ENCODE peak calls at places on chromosomes 3 and 15, in seven cellular contexts. Y is NCI-H510A treated with DMSO at 0.1 percent for 48 hours, O is NAMALWA, Q is NCI-H2029 treated with DMSO at 0.1 percent for 48 hours, V is H9, J is kidney tubule cell, T is Right ventricle myocardium superior. C is an unnamed sample.

GRCh38 chr3:45224824-45225464 is 1.1 kb downstream of the TMEM158 start:
- DNase-seq in Y (peak), O (no peak), Q (no peak), V (peak), J (peak), T (peak), C (peak)

GRCh38 chr3:31847760-31848159 is 133.3 kb downstream of the OSBPL10 start:
- DNase-seq in Y (no peak), O (no peak), Q (no peak), V (no peak), J (no peak), T (no peak), C (no peak)

GRCh38 chr3:98445949-98446406 is 17.0 kb upstream of the OR5K1 start:
- DNase-seq in Y (no peak), O (no peak), Q (no peak), V (no peak), J (no peak), T (no peak), C (no peak)

GRCh38 chr3:67648229-67648628 is 6.2 kb downstream of the SUCLG2 start:
- DNase-seq in Y (no peak), O (no peak), Q (no peak), V (no peak), J (peak), T (no peak), C (no peak)

GRCh38 chr3:59968510-59968909 is 918.7 kb upstream of the CFAP20DC start:
- DNase-seq in Y (no peak), O (no peak), Q (no peak), V (no peak), J (no peak), T (no peak), C (no peak)

GRCh38 chr3:70608434-70608833 is 296.0 kb upstream of the MDFIC2 start:
- DNase-seq in Y (no peak), O (no peak), Q (no peak), V (no peak), J (peak), T (no peak), C (no peak)

GRCh38 chr3:78570482-78570881 is 1197.3 kb downstream of the ROBO1 start:
- DNase-seq in Y (no peak), O (no peak), Q (no peak), V (no peak), J (no peak), T (no peak), C (no peak)

GRCh38 chr3:190197346-190197763 is 76.7 kb upstream of the P3H2 start:
- DNase-seq in Y (no peak), O (no peak), Q (no peak), V (no peak), J (peak), T (no peak), C (no peak)

GRCh38 chr3:114899186-114899931 is 247.7 kb downstream of the ZBTB20 start:
- DNase-seq in Y (peak), O (peak), Q (peak), V (no peak), J (peak), T (no peak), C (no peak)

GRCh38 chr3:151751161-151751560 is 17.4 kb downstream of the AADACL2 start:
- DNase-seq in Y (no peak), O (no peak), Q (no peak), V (no peak), J (no peak), T (no peak), C (no peak)

GRCh38 chr3:59772416-59773408 is 722.9 kb upstream of the CFAP20DC start:
- DNase-seq in Y (no peak), O (no peak), Q (no peak), V (no peak), J (no peak), T (no peak), C (no peak)

GRCh38 chr3:52036829-52037228 is 19.5 kb downstream of the DUSP7 start:
- DNase-seq in Y (no peak), O (no peak), Q (no peak), V (peak), J (no peak), T (no peak), C (no peak)

GRCh38 chr3:24060055-24060454 is 115.0 kb downstream of the NR1D2 start:
- DNase-seq in Y (no peak), O (no peak), Q (no peak), V (no peak), J (peak), T (no peak), C (no peak)

GRCh38 chr15:85044894-85045293 is 63.2 kb downstream of the PDE8A start:
- DNase-seq in Y (no peak), O (no peak), Q (no peak), V (no peak), J (peak), T (no peak), C (no peak)

GRCh38 chr3:71028802-71029201 is 554.7 kb downstream of the FOXP1 start:
- DNase-seq in Y (no peak), O (no peak), Q (no peak), V (no peak), J (no peak), T (no peak), C (no peak)

GRCh38 chr3:94596887-94597537 is 534.2 kb downstream of the NSUN3 start:
- DNase-seq in Y (no peak), O (no peak), Q (no peak), V (no peak), J (no peak), T (no peak), C (no peak)

GRCh38 chr3:171183042-171183441 is 156.5 kb upstream of the SLC2A2 start:
- DNase-seq in Y (no peak), O (no peak), Q (no peak), V (no peak), J (peak), T (no peak), C (no peak)

GRCh38 chr3:12764171-12764776 is 5.2 kb upstream of the TMEM40 start:
- DNase-seq in Y (no peak), O (no peak), Q (no peak), V (no peak), J (no peak), T (no peak), C (no peak)

GRCh38 chr3:125062904-125063618 is 7.3 kb upstream of the HEG1 start:
- DNase-seq in Y (no peak), O (no peak), Q (no peak), V (no peak), J (peak), T (peak), C (no peak)

GRCh38 chr3:126465928-126466564 is 9.6 kb downstream of the ZXDC start:
- DNase-seq in Y (no peak), O (no peak), Q (no peak), V (no peak), J (no peak), T (peak), C (no peak)

C was measured in ureter.